ENCODE peak calls at places on chromosomes 13 and 19, in five cellular contexts. M is neural progenitor cell, X is fibroblast of lung, G is IMR-90, Z is endothelial cell of umbilical vein. K is an unnamed sample.

GRCh38 chr19:41531438-41532311 is 44.3 kb upstream of the CEACAM21 start:
- DNase-seq in M (no peak), X (peak; percentile 7), G (peak; percentile 31), Z (peak; percentile 98), K (peak; percentile 87)

GRCh38 chr19:53881482-53882390 is at the start of gene PRKCG:
- DNase-seq in M (peak; percentile 87), X (no peak), G (no peak), Z (no peak), K (peak; percentile 77)

GRCh38 chr13:30997697-30998547 is 65.5 kb downstream of the TEX26 start:
- DNase-seq in M (no peak), X (no peak), G (no peak), Z (no peak), K (no peak)

GRCh38 chr19:38691938-38692457 is 44.5 kb downstream of the ACTN4 start:
- DNase-seq in M (no peak), X (peak; percentile 98), G (peak; percentile 92), Z (no peak), K (peak; percentile 95)

GRCh38 chr13:75415720-75416119 is 66.2 kb downstream of the TBC1D4 start:
- DNase-seq in M (no peak), X (peak; percentile 93), G (peak; percentile 89), Z (peak; percentile 47), K (no peak)

GRCh38 chr19:41584931-41585330 is 9.0 kb downstream of the CEACAM21 start:
- DNase-seq in M (no peak), X (no peak), G (no peak), Z (no peak), K (no peak)

GRCh38 chr19:2271516-2272103 is 10.4 kb downstream of the PEAK3 start:
- DNase-seq in M (peak; percentile 26), X (peak; percentile 87), G (peak; percentile 75), Z (no peak), K (peak; percentile 82)

GRCh38 chr13:40194204-40194806 is 472.1 kb downstream of the FOXO1 start:
- DNase-seq in M (no peak), X (peak; percentile 20), G (no peak), Z (peak; percentile 98), K (no peak)

GRCh38 chr13:45119469-45119989 is 781 bp upstream of the GTF2F2 start:
- DNase-seq in M (peak; percentile 18), X (peak; percentile 79), G (peak; percentile 77), Z (no peak), K (no peak)

GRCh38 chr13:41463823-41464602 is 6.7 kb downstream of the RGCC start:
- DNase-seq in M (no peak), X (no peak), G (no peak), Z (no peak), K (peak; percentile 37)

GRCh38 chr19:29690842-29691241 is 24.2 kb downstream of the C19orf12 start:
- DNase-seq in M (peak; percentile 37), X (peak; percentile 34), G (peak; percentile 49), Z (peak; percentile 16), K (no peak)

GRCh38 chr13:27822873-27823311 is 30.6 kb downstream of the GSX1 start:
- DNase-seq in M (peak; percentile 39), X (peak; percentile 13), G (no peak), Z (peak; percentile 25), K (no peak)

GRCh38 chr13:29749401-29750177 is 100.8 kb downstream of the UBL3 start:
- DNase-seq in M (no peak), X (peak; percentile 62), G (peak; percentile 84), Z (no peak), K (no peak)

GRCh38 chr13:25602206-25602605 is 230.4 kb downstream of the ATP8A2 start:
- DNase-seq in M (no peak), X (no peak), G (no peak), Z (no peak), K (no peak)

GRCh38 chr19:45636275-45636674 is 2.9 kb downstream of the EML2 start:
- DNase-seq in M (no peak), X (no peak), G (no peak), Z (no peak), K (no peak)

GRCh38 chr19:9406798-9407352 is 28.5 kb downstream of the ZNF266 start:
- DNase-seq in M (no peak), X (peak; percentile 87), G (peak; percentile 92), Z (no peak), K (peak; percentile 85)

GRCh38 chr19:2552859-2553258 is 76.9 kb downstream of the GADD45B start:
- DNase-seq in M (no peak), X (no peak), G (no peak), Z (peak; percentile 56), K (peak; percentile 10)

GRCh38 chr19:16342002-16342715 is 17.5 kb downstream of the KLF2 start:
- DNase-seq in M (no peak), X (peak; percentile 78), G (no peak), Z (no peak), K (peak; percentile 62)

GRCh38 chr13:23468811-23469210 is 35.3 kb upstream of the SACS start:
- DNase-seq in M (no peak), X (no peak), G (no peak), Z (no peak), K (no peak)

GRCh38 chr13:85148009-85148408 is 651.2 kb downstream of the SLITRK6 start:
- DNase-seq in M (peak; percentile 87), X (peak; percentile 7), G (no peak), Z (peak; percentile 2), K (no peak)

GRCh38 chr19:55247621-55248099 is 11.2 kb downstream of the PPP6R1 start:
- DNase-seq in M (no peak), X (peak; percentile 26), G (no peak), Z (no peak), K (peak; percentile 77)

GRCh38 chr13:22077205-22077683 is 406.4 kb downstream of the FGF9 start:
- DNase-seq in M (no peak), X (no peak), G (peak; percentile 41), Z (no peak), K (no peak)

GRCh38 chr13:74129500-74130144 is 4.6 kb downstream of the KLF12 start:
- DNase-seq in M (no peak), X (peak; percentile 27), G (no peak), Z (peak; percentile 17), K (no peak)

GRCh38 chr19:19021115-19021514 is 12.2 kb downstream of the SUGP2 start:
- DNase-seq in M (no peak), X (peak; percentile 70), G (peak; percentile 84), Z (no peak), K (no peak)

GRCh38 chr13:78028960-78029359 is 110.3 kb upstream of the EDNRB start:
- DNase-seq in M (no peak), X (no peak), G (no peak), Z (no peak), K (no peak)

DNA sequence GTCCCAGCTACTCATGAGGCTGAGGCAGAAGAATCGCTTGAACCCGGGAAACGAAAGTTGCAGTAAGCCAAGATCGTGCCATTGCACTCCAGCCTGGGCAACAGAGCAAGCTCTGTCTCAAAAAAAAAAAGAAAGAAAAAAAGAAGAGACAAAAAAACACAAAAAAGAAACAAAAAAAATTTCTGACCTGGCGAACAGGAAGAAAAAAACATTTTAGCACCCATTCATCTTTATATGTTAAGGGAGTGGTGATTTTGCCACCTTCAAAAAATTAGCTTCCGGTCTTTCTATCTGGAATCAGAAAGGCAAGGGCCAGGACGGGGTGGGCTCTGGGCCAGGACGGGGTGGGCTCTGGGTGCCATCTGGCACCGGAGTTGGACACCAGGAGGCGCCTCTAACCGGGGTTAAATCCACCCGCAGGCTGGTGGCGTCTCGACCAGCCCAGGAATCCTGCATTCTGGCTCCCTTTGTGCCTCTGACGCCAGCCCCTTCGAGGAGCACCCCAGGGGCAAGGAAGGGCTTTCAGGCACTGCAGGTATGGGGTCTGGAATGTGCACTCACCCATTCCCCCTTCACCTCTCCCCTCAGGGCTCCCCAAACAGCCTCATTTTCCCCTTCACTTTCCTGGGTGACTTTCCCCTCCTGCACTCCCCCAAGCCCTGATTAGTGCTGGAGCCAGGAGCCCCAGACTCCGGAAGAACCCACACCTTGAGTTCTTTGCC is 10.4 kb upstream of the ZSWIM4 start:
- DNase-seq in M (peak; percentile 81), X (peak; percentile 67), G (peak; percentile 58), Z (peak; percentile 62), K (peak; percentile 88)
- H3K9ac ChIP-seq in M (no peak overlapping the region), X (no peak overlapping the region), G (peak overlapping the region; percentile 22), Z (no peak overlapping the region), K (no peak overlapping the region)

GRCh38 chr13:20129076-20129475 is 31.8 kb downstream of the GJA3 start:
- DNase-seq in M (no peak), X (no peak), G (no peak), Z (no peak), K (no peak)
- H3K4me3 ChIP-seq in M (peak overlapping the region; percentile 67), X (no peak overlapping the region), G (no peak overlapping the region), Z (no peak overlapping the region), K (no peak overlapping the region)

GRCh38 chr19:21603431-21604153 is 98.2 kb downstream of the ZNF429 start:
- DNase-seq in M (no peak), X (peak; percentile 1), G (no peak), Z (no peak), K (no peak)
- H3K9ac ChIP-seq in M (no peak overlapping the region), X (no peak overlapping the region), G (no peak overlapping the region), Z (no peak overlapping the region), K (peak overlapping the region; percentile 67)

DNA sequence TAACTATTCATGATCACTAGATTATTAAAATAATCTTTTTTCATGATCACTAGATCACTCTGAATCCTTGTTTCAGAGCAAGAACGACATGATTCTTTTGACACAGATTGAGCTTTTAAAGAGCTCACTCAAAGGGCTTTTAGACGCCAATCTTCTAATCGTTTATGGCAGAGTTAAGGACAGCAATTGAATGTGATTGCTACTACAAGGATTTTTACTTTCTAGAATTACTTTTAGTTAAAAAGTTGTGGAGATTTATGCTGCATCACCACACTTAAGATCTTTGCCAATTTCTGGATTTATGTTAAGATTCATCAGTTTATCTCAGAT is 1.3 kb downstream of the EXOSC8 start:
- DNase-seq in M (no peak), X (no peak), G (no peak), Z (no peak), K (no peak)
- H3K4me3 ChIP-seq in M (peak overlapping the region; percentile 68), X (peak overlapping the region; percentile 81), G (no peak overlapping the region), Z (no peak overlapping the region), K (no peak overlapping the region)

GRCh38 chr13:98204546-98204945 is 27.5 kb upstream of the RNF113B start:
- DNase-seq in M (no peak), X (no peak), G (no peak), Z (no peak), K (no peak)

GRCh38 chr13:98206946-98207345 is 29.9 kb upstream of the RNF113B start:
- DNase-seq in M (no peak), X (peak; percentile 100), G (peak; percentile 99), Z (no peak), K (no peak)

GRCh38 chr13:98202026-98202425 is 25.0 kb upstream of the RNF113B start:
- DNase-seq in M (peak; percentile 25), X (no peak), G (no peak), Z (no peak), K (no peak)

GRCh38 chr13:98201178-98201577 is 24.1 kb upstream of the RNF113B start:
- DNase-seq in M (no peak), X (no peak), G (no peak), Z (no peak), K (no peak)

GRCh38 chr13:98203641-98204326 is 26.7 kb upstream of the RNF113B start:
- DNase-seq in M (no peak), X (peak; percentile 69), G (no peak), Z (no peak), K (no peak)
- H3K9ac ChIP-seq in M (no peak overlapping the region), X (peak overlapping the region; percentile 3), G (no peak overlapping the region), Z (no peak overlapping the region), K (no peak overlapping the region)

DNA sequence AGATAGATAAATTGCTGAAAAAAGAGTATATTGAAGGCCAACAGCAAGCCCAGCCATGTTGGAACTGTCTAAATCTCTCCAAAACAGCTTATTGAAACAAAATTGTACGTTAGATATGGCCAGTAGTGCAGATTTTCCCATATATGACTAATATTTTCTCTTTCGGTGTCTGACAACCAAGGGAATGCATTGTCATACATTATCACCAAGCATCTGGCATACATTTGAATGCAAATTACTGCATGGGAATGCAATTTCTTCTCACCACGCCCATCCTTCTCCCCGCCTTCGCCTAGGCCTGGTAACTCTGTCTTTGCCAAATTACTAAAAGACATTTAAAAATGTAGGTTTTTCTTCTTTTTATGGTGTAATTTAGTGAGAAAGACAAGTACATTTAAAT is 32.5 kb upstream of the IRS2 start:
- DNase-seq in M (no peak), X (peak; percentile 56), G (no peak), Z (no peak), K (no peak)
- H3K4me3 ChIP-seq in M (no peak overlapping the region), X (no peak overlapping the region), G (no peak overlapping the region), Z (no peak overlapping the region), K (no peak overlapping the region)

K was measured in kidney.